ENCODE peak calls at places on chromosomes 6 and 20, in seven cellular contexts. T is fibroblast of lung; D is suprapubic skin; P is stimulated activated naive B cell treated with anti-CD40 and anti-IgM and Interleukin-4, amounts not matched to agents 10 μg/mL and 1 μg/mL and 100 μg/mL, for 72 hours; O is NCI-H774; J is iris pigment epithelial cell; F is NCI-H460. L is an unnamed sample.

GRCh38 chr6:169955796-169956493 is 204.5 kb downstream of the ERMARD start:
- DNase-seq in D (no peak), F (no peak), P (no peak), J (no peak), T (no peak), O (no peak), L (no peak)

GRCh38 chr6:57127763-57128162 is 37.8 kb downstream of the ZNF451 start:
- DNase-seq in J (no peak), O (peak), F (no peak), T (no peak), D (no peak), P (no peak), L (no peak)

GRCh38 chr20:50292324-50293243 is 102.0 kb downstream of the CEBPB start:
- DNase-seq in F (peak), P (no peak), O (no peak), T (peak), J (peak), D (peak), L (no peak)

GRCh38 chr6:94463306-94463705 is 1043.9 kb upstream of the EPHA7 start:
- DNase-seq in F (no peak), J (no peak), D (no peak), P (no peak), O (no peak), T (no peak), L (no peak)

GRCh38 chr6:151509048-151509447 is 15.2 kb downstream of the CCDC170 start:
- DNase-seq in O (no peak), J (no peak), D (no peak), T (no peak), P (no peak), F (no peak), L (no peak)

GRCh38 chr6:151900897-151901485 is 93.5 kb downstream of the ESR1 start:
- DNase-seq in O (no peak), D (no peak), F (no peak), P (no peak), T (no peak), J (no peak), L (no peak)

GRCh38 chr6:156597130-156597529 is 180.0 kb upstream of the ARID1B start:
- DNase-seq in D (no peak), O (no peak), T (no peak), J (no peak), P (no peak), F (no peak), L (no peak)

GRCh38 chr6:29926081-29926794 is 16.1 kb upstream of the HLA-A start:
- DNase-seq in P (no peak), D (no peak), J (peak), F (no peak), O (no peak), T (no peak), L (no peak)

GRCh38 chr6:99521557-99522286 is 6.5 kb upstream of the USP45 start:
- DNase-seq in D (no peak), F (no peak), J (peak), T (peak), P (no peak), O (no peak), L (no peak)

GRCh38 chr6:26065952-26066380 is 21.3 kb upstream of the HFE start:
- DNase-seq in O (peak), T (peak), F (peak), D (no peak), P (peak), J (peak), L (peak)

GRCh38 chr6:18165746-18166145 is 10.5 kb downstream of the KDM1B start:
- DNase-seq in T (no peak), O (no peak), F (no peak), D (no peak), P (no peak), J (peak), L (no peak)

L was measured in GM12878.